ENCODE peak calls at places on chromosome 5, in five cellular contexts. Y is AG09309, A is fibroblast of pulmonary artery, X is HFF-Myc, F is IMR-90. W is an unnamed sample.

GRCh38 chr5:50653946-50654345 is 12.5 kb upstream of the PARP8 start:
- DNase-seq in Y (no peak), X (no peak), F (no peak), A (no peak), W (peak)

GRCh38 chr5:116923344-116923743 is 348.7 kb upstream of the SEMA6A start:
- DNase-seq in A (no peak), Y (no peak), F (no peak), X (no peak), W (no peak)

GRCh38 chr5:68251386-68251785 is 35.8 kb downstream of the PIK3R1 start:
- DNase-seq in Y (no peak), X (no peak), A (peak), F (peak), W (peak)

GRCh38 chr5:142515036-142515435 is 170.9 kb downstream of the FGF1 start:
- DNase-seq in A (peak), F (no peak), Y (no peak), X (no peak), W (no peak)

GRCh38 chr5:151870820-151871219 is 53.8 kb downstream of the GLRA1 start:
- DNase-seq in A (peak), X (peak), Y (peak), F (peak), W (no peak)

GRCh38 chr5:90479611-90480385 is 5.1 kb downstream of the POLR3G start:
- DNase-seq in F (peak), A (no peak), Y (no peak), X (no peak), W (no peak)

GRCh38 chr5:147697380-147697779 is 85.1 kb downstream of the JAKMIP2 start:
- DNase-seq in X (no peak), F (no peak), Y (no peak), A (no peak), W (no peak)

GRCh38 chr5:160253441-160253840 is 24.1 kb downstream of the FABP6 start:
- DNase-seq in Y (no peak), F (no peak), A (no peak), X (no peak), W (no peak)

GRCh38 chr5:109041319-109041718 is 293.6 kb downstream of the FER start:
- DNase-seq in A (no peak), X (no peak), Y (no peak), F (no peak), W (no peak)

GRCh38 chr5:158313027-158313738 is 454.2 kb upstream of the CLINT1 start:
- DNase-seq in X (no peak), F (no peak), A (no peak), Y (no peak), W (no peak)

GRCh38 chr5:148828461-148829247 is 2.2 kb downstream of the ADRB2 start:
- DNase-seq in X (no peak), A (no peak), F (peak), Y (no peak), W (no peak)

GRCh38 chr5:148829248-148829594 is 2.8 kb downstream of the ADRB2 start:
- DNase-seq in F (no peak), X (no peak), A (no peak), Y (no peak), W (no peak)

GRCh38 chr5:148830220-148830619 is 3.8 kb downstream of the ADRB2 start:
- DNase-seq in F (no peak), Y (no peak), X (no peak), A (no peak), W (no peak)

GRCh38 chr5:148827723-148828122 is 1.3 kb downstream of the ADRB2 start:
- DNase-seq in Y (no peak), F (peak), X (no peak), A (no peak), W (no peak)

GRCh38 chr5:148829734-148830133 is 3.3 kb downstream of the ADRB2 start:
- DNase-seq in X (no peak), Y (no peak), F (no peak), A (no peak), W (no peak)
- H3K4me3 ChIP-seq in X (no peak), Y (no peak), F (no peak), A (no peak), W (no peak)

GRCh38 chr5:138549414-138549813 is 6.4 kb upstream of the ETF1 start:
- DNase-seq in Y (no peak), X (no peak), F (no peak), A (no peak), W (no peak)
- TF ChIP-seq CTCF in Y (no peak), X (no peak), F (no peak), A (no peak), W (no peak)

DNA sequence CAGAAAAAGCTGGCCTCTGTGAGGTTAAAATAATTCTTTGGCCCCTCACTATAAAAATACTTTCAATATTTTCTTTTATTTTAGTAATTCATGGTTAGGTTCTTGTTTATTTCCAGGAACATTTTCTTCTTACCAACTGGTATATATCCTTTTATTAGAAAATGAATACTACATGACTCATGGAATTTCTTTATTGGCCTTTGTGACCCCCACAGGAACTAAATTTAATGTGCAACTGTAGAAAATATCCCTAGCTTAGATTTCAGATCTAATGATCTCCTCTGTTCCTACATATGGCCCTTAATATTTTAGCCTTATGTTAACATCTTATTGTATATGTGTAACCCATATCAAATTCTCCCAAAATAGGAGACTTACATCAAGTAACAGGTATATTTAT is 429.9 kb downstream of the NR2F1-AS1 start:
- DNase-seq in A (peak), F (peak), X (no peak), Y (no peak), W (no peak)
- H3K4me3 ChIP-seq in A (no peak), F (no peak), X (no peak), Y (no peak), W (no peak)

GRCh38 chr5:134561871-134562296 is 36.4 kb downstream of the JADE2 start:
- DNase-seq in X (no peak), F (peak), A (peak), Y (no peak), W (peak)
- TF ChIP-seq CTCF in X (peak), F (peak), A (peak), Y (peak), W (peak)

GRCh38 chr5:66142417-66142816 is 1.7 kb upstream of the SREK1 start:
- DNase-seq in X (no peak), F (no peak), A (no peak), Y (no peak), W (no peak)

GRCh38 chr5:66143473-66144073 is 527 bp upstream of the SREK1 start:
- DNase-seq in Y (no peak), X (no peak), F (no peak), A (no peak), W (no peak)

GRCh38 chr5:66144799-66145390 is 795 bp downstream of the SREK1 start:
- DNase-seq in X (no peak), F (no peak), Y (no peak), A (no peak), W (no peak)

GRCh38 chr5:66144074-66144798 is at the start of gene SREK1:
- DNase-seq in X (peak), Y (peak), F (peak), A (peak), W (peak)

DNA sequence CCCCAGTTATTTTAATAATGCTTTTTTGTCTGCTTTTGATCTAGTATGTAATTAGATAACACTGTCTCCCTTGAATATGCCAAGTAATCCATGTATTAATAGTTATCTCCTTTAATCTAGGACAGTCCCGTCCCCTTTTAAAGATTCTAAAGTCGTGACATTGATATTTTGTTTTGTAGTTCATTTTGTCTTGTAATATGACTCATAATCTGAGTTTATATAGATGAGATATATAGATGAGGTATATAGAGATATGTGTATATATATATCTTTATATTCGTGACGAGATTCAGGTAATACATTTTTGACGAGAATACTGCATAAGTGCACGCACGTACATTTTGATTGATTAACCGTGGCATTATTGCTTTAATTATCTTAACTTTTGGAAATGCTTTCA is 1.6 kb downstream of the SREK1 start:
- DNase-seq in A (no peak), F (no peak), Y (no peak), X (no peak), W (no peak)
- H3K4me3 ChIP-seq in A (peak), F (peak), Y (peak), X (peak), W (peak)

DNA sequence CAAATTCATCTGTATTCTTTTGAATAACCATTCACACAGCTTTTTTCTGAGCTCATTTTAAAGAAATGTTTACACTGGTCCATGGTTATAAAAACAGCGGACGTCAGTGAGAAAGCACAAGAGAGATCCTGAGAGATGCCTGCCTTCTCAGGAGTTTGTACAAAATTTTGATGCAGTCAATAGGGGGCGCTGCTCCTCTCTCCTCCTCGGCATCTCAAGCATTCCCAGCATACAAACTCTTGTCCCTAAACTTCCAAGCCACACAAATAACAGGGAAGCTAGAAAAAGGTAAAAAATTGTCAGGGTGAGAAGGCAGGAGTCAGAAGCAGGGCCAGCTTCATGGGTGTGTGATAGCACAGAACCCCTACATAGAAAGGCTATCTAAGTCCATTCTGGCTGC is 11.2 kb upstream of the CCDC152 start:
- DNase-seq in A (peak), Y (no peak), F (no peak), X (no peak), W (no peak)
- TF ChIP-seq CTCF in A (peak), Y (peak), F (peak), X (peak), W (peak)

GRCh38 chr5:95823738-95824609 is 1.4 kb upstream of the GLRX start:
- DNase-seq in F (peak), X (peak), A (peak), Y (peak), W (peak)
- H3K4me3 ChIP-seq in F (peak), X (peak), A (peak), Y (peak), W (peak)

DNA sequence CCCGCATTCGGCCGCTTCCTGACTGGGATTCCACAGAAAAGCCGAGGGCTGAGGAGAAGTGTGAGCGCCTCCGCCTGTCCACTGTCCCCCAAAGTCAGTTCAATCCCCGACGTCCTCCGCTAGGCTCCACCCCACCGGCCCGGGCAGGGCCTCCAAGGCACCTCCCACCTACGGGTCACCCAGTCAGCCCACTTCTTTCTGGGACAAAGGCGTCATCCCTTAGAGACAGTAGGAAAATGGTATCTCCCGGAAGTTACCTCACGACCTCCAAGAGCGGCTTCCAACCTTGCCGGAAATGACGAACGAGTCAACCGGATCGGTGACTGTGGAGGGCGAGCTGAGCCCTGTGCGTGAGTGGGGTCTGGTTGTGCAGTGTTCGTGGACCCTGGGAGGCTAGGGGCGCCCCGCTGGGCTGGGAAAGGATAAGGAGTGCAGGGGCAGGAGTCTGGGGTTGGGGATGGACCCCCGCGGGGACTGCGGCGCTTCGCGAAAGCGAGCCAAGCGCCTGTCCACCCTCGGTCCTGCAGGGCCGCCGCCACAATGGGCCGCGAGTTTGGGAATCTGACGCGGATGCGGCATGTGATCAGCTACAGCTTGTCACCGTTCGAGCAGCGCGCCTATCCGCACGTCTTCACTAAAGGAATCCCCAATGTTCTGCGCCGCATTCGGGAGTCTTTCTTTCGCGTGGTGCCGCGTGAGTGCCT is at the start of the genes GDF9 and UQCRQ:
- DNase-seq in X (peak), F (peak), A (peak), Y (peak), W (peak)
- TF ChIP-seq CTCF in X (no peak), F (peak), A (peak), Y (peak), W (no peak)

W was measured in GM12865.